ENCODE peak calls at places on chromosomes 6 and 20, in seven cellular contexts. E, D, Y, V, U, R and Q are unnamed samples.

GRCh38 chr6:33347816-33348215 is 30.3 kb upstream of the ZBTB22 start:
- DNase-seq in Y (no peak), E (no peak), U (no peak), D (no peak), R (no peak), V (no peak), Q (no peak)

GRCh38 chr6:583116-583515 is 73.8 kb downstream of the HUS1B start:
- DNase-seq in Y (no peak), R (no peak), V (no peak), D (no peak), E (no peak), U (no peak), Q (no peak)

GRCh38 chr6:166206066-166206465 is 38.4 kb upstream of the TBXT start:
- DNase-seq in R (no peak), Y (no peak), V (no peak), D (no peak), E (no peak), U (no peak), Q (no peak)

GRCh38 chr6:136599324-136600011 is 49.2 kb upstream of the MAP7 start:
- DNase-seq in D (no peak), V (no peak), R (no peak), U (no peak), E (no peak), Y (no peak), Q (no peak)

GRCh38 chr6:21437583-21437982 is 156.0 kb upstream of the SOX4 start:
- DNase-seq in U (no peak), D (no peak), R (no peak), V (no peak), E (no peak), Y (no peak), Q (no peak)

GRCh38 chr20:63357921-63358905 is 2.9 kb downstream of the CHRNA4 start:
- DNase-seq in R (no peak), U (no peak), E (no peak), D (no peak), V (no peak), Y (no peak), Q (no peak)

GRCh38 chr20:22796465-22797077 is 212.2 kb upstream of the FOXA2 start:
- DNase-seq in V (no peak), R (no peak), D (no peak), Y (no peak), E (peak), U (no peak), Q (peak)

GRCh38 chr6:160881409-160881808 is 110.2 kb upstream of the MAP3K4 start:
- DNase-seq in E (no peak), U (no peak), V (no peak), R (no peak), Y (no peak), D (no peak), Q (no peak)

GRCh38 chr6:32868257-32868788 is 14.3 kb downstream of the PSMB9 start:
- DNase-seq in U (peak), V (peak), Y (peak), D (no peak), R (peak), E (peak), Q (peak)

GRCh38 chr6:13407709-13408695 is 79.4 kb downstream of the GFOD1 start:
- DNase-seq in V (no peak), U (no peak), R (no peak), Y (no peak), D (no peak), E (peak), Q (peak)

GRCh38 chr6:130525378-130525777 is 159.6 kb downstream of the TMEM200A start:
- DNase-seq in U (no peak), R (no peak), Y (no peak), V (no peak), E (no peak), D (no peak), Q (no peak)

GRCh38 chr20:36181934-36182603 is 27.5 kb downstream of the EPB41L1 start:
- DNase-seq in D (no peak), U (no peak), E (peak), R (peak), V (no peak), Y (no peak), Q (peak)

GRCh38 chr6:111558690-111559192 is 46.9 kb downstream of the TRAF3IP2 start:
- DNase-seq in Y (no peak), D (no peak), U (no peak), E (no peak), R (no peak), V (no peak), Q (no peak)

GRCh38 chr6:53411451-53411850 is 62.7 kb upstream of the ELOVL5 start:
- DNase-seq in U (no peak), R (no peak), D (no peak), V (no peak), Y (no peak), E (peak), Q (peak)